ENCODE peak calls at places on chromosomes 1 and 21, in four cellular contexts. O is DMS79, V is endothelial cell, G is fibroblast of lung. R is an unnamed sample.

GRCh38 chr1:119871881-119872280 is 24.4 kb downstream of the ADAM30 start:
- DNase-seq in O (no peak), V (no peak), G (no peak), R (no peak)

GRCh38 chr1:29354511-29355098 is 118.3 kb downstream of the PTPRU start:
- DNase-seq in O (no peak), V (peak), G (no peak), R (no peak)

GRCh38 chr1:33001282-33001681 is 35.4 kb downstream of the AK2 start:
- DNase-seq in O (no peak), V (no peak), G (no peak), R (no peak)

GRCh38 chr1:78779831-78780230 is 130.2 kb downstream of the IFI44 start:
- DNase-seq in O (no peak), V (no peak), G (peak), R (no peak)

GRCh38 chr1:175808573-175808972 is 65.2 kb upstream of the TNR start:
- DNase-seq in O (no peak), V (no peak), G (no peak), R (no peak)

GRCh38 chr1:56551691-56552090 is 27.7 kb downstream of the PLPP3 start:
- DNase-seq in O (peak), V (no peak), G (no peak), R (no peak)

GRCh38 chr1:6367381-6368007 is 26.1 kb downstream of the ACOT7 start:
- DNase-seq in O (peak), V (no peak), G (no peak), R (no peak)

GRCh38 chr1:36924282-36924791 is 110.0 kb downstream of the GRIK3 start:
- DNase-seq in O (peak), V (peak), G (peak), R (no peak)

GRCh38 chr1:64675718-64676345 is 69.0 kb upstream of the RAVER2 start:
- DNase-seq in O (no peak), V (no peak), G (peak), R (no peak)

GRCh38 chr1:56054959-56055358 is 524.4 kb downstream of the PLPP3 start:
- DNase-seq in O (no peak), V (no peak), G (no peak), R (no peak)

GRCh38 chr1:79849388-79849787 is 842.9 kb upstream of the ADGRL4 start:
- DNase-seq in O (no peak), V (no peak), G (no peak), R (no peak)

GRCh38 chr1:32991819-32992488 is 27.3 kb upstream of the RNF19B start:
- DNase-seq in O (no peak), V (no peak), G (no peak), R (no peak)

GRCh38 chr21:44423312-44423821 is 31.9 kb upstream of the LRRC3 start:
- DNase-seq in O (no peak), V (peak), G (no peak), R (no peak)

GRCh38 chr1:8427493-8427892 is 109.6 kb downstream of the SLC45A1 start:
- DNase-seq in O (no peak), V (no peak), G (no peak), R (no peak)

R was measured in NCI-H187 treated with DMSO at 0.1 percent for 48 hours.